ENCODE peak calls at places on chromosomes 1 and 21, in six cellular contexts. One of them, this sample, is unnamed.

GRCh38 chr21:34968414-34969333 is 80.4 kb downstream of the RUNX1 start:
- DNase-seq in body of pancreas: no peak
- DNase-seq in IMR-90: no peak
- DNase-seq in spleen: no peak
- DNase-seq in uterus: no peak
- DNase-seq in K562: no peak
- DNase-seq in this sample: no peak

GRCh38 chr1:234208351-234208750 is 164.9 kb upstream of the COA6 start:
- DNase-seq in uterus: no peak
- DNase-seq in IMR-90: no peak
- DNase-seq in body of pancreas: no peak
- DNase-seq in spleen: no peak
- DNase-seq in K562: no peak
- DNase-seq in this sample: no peak

GRCh38 chr1:218024211-218024720 is 260.8 kb upstream of the RRP15 start:
- DNase-seq in K562: no peak
- DNase-seq in IMR-90: no peak
- DNase-seq in body of pancreas: no peak
- DNase-seq in spleen: no peak
- DNase-seq in uterus: no peak
- DNase-seq in this sample: no peak

GRCh38 chr1:1943834-1944570 is 24.9 kb upstream of the TMEM52 start:
- DNase-seq in uterus: peak; percentile 46
- DNase-seq in K562: peak; percentile 79
- DNase-seq in body of pancreas: peak; percentile 88
- DNase-seq in IMR-90: no peak
- DNase-seq in spleen: peak; percentile 92
- DNase-seq in this sample: peak; percentile 64

GRCh38 chr1:67484492-67484891 is 54.3 kb upstream of the SERBP1 start:
- DNase-seq in spleen: no peak
- DNase-seq in IMR-90: no peak
- DNase-seq in uterus: no peak
- DNase-seq in body of pancreas: no peak
- DNase-seq in K562: no peak
- DNase-seq in this sample: no peak

GRCh38 chr1:67019600-67020136 is 34.3 kb downstream of the SLC35D1 start:
- DNase-seq in K562: no peak
- DNase-seq in body of pancreas: no peak
- DNase-seq in uterus: peak; percentile 20
- DNase-seq in IMR-90: peak; percentile 81
- DNase-seq in spleen: no peak
- DNase-seq in this sample: no peak

GRCh38 chr1:161382214-161383019 is 14.7 kb upstream of the CFAP126 start:
- DNase-seq in uterus: no peak
- DNase-seq in IMR-90: peak; percentile 81
- DNase-seq in body of pancreas: no peak
- DNase-seq in K562: peak; percentile 49
- DNase-seq in spleen: no peak
- DNase-seq in this sample: no peak

GRCh38 chr1:180360333-180361075 is 130.4 kb downstream of the LHX4 start:
- DNase-seq in IMR-90: peak; percentile 72
- DNase-seq in uterus: no peak
- DNase-seq in body of pancreas: no peak
- DNase-seq in K562: no peak
- DNase-seq in spleen: no peak
- DNase-seq in this sample: no peak

GRCh38 chr1:11484321-11484655 is 5.3 kb downstream of the DISP3 start:
- DNase-seq in spleen: peak; percentile 40
- DNase-seq in body of pancreas: peak; percentile 22
- DNase-seq in K562: no peak
- DNase-seq in uterus: no peak
- DNase-seq in IMR-90: no peak
- DNase-seq in this sample: no peak

GRCh38 chr1:10701145-10701544 is 95.3 kb downstream of the CASZ1 start:
- DNase-seq in IMR-90: no peak
- DNase-seq in uterus: no peak
- DNase-seq in spleen: no peak
- DNase-seq in K562: no peak
- DNase-seq in body of pancreas: no peak
- DNase-seq in this sample: no peak

GRCh38 chr1:47755368-47755990 is 241.7 kb downstream of the TRABD2B start:
- DNase-seq in IMR-90: no peak
- DNase-seq in uterus: no peak
- DNase-seq in body of pancreas: peak; percentile 60
- DNase-seq in spleen: peak; percentile 76
- DNase-seq in K562: peak; percentile 68
- DNase-seq in this sample: peak; percentile 68

GRCh38 chr1:3915551-3916121 is 15.6 kb upstream of the C1orf174 start:
- DNase-seq in K562: no peak
- DNase-seq in uterus: no peak
- DNase-seq in IMR-90: no peak
- DNase-seq in spleen: peak; percentile 63
- DNase-seq in body of pancreas: no peak
- DNase-seq in this sample: no peak

GRCh38 chr21:24428539-24429186 is 1178.6 kb downstream of the MRPL39 start:
- DNase-seq in body of pancreas: no peak
- DNase-seq in K562: no peak
- DNase-seq in IMR-90: no peak
- DNase-seq in uterus: no peak
- DNase-seq in spleen: no peak
- DNase-seq in this sample: no peak

GRCh38 chr1:204647114-204647804 is 38.3 kb downstream of the LRRN2 start:
- DNase-seq in uterus: no peak
- DNase-seq in K562: peak; percentile 93
- DNase-seq in IMR-90: peak; percentile 70
- DNase-seq in body of pancreas: peak; percentile 41
- DNase-seq in spleen: no peak
- DNase-seq in this sample: peak; percentile 27

GRCh38 chr1:94778808-94779207 is 41.3 kb upstream of the SLC44A3 start:
- DNase-seq in spleen: no peak
- DNase-seq in K562: no peak
- DNase-seq in uterus: no peak
- DNase-seq in IMR-90: no peak
- DNase-seq in body of pancreas: no peak
- DNase-seq in this sample: no peak

GRCh38 chr1:91653183-91653582 is 152.5 kb downstream of the CDC7 start:
- DNase-seq in body of pancreas: no peak
- DNase-seq in uterus: no peak
- DNase-seq in IMR-90: no peak
- DNase-seq in spleen: no peak
- DNase-seq in K562: no peak
- DNase-seq in this sample: no peak

GRCh38 chr1:180769889-180770288 is 138.1 kb downstream of the XPR1 start:
- DNase-seq in IMR-90: no peak
- DNase-seq in spleen: no peak
- DNase-seq in K562: no peak
- DNase-seq in body of pancreas: no peak
- DNase-seq in uterus: no peak
- DNase-seq in this sample: no peak

GRCh38 chr1:201501144-201501543 is 5.8 kb downstream of the CSRP1 start:
- DNase-seq in IMR-90: peak; percentile 85
- DNase-seq in spleen: peak; percentile 14
- DNase-seq in body of pancreas: no peak
- DNase-seq in uterus: no peak
- DNase-seq in K562: no peak
- DNase-seq in this sample: no peak

GRCh38 chr1:218891577-218891976 is 282.1 kb upstream of the LYPLAL1 start:
- DNase-seq in spleen: no peak
- DNase-seq in K562: no peak
- DNase-seq in uterus: no peak
- DNase-seq in IMR-90: no peak
- DNase-seq in body of pancreas: no peak
- DNase-seq in this sample: no peak

GRCh38 chr1:24535021-24535424 is 20.9 kb upstream of the NCMAP start:
- DNase-seq in IMR-90: no peak
- DNase-seq in K562: no peak
- DNase-seq in body of pancreas: no peak
- DNase-seq in uterus: no peak
- DNase-seq in spleen: peak; percentile 85
- DNase-seq in this sample: no peak

GRCh38 chr1:245386321-245387002 is 231.7 kb downstream of the KIF26B start:
- DNase-seq in uterus: no peak
- DNase-seq in spleen: no peak
- DNase-seq in K562: no peak
- DNase-seq in IMR-90: no peak
- DNase-seq in body of pancreas: no peak
- DNase-seq in this sample: no peak

GRCh38 chr1:62438163-62438562 is 1.3 kb downstream of the USP1 start:
- DNase-seq in uterus: no peak
- DNase-seq in IMR-90: no peak
- DNase-seq in K562: no peak
- DNase-seq in spleen: no peak
- DNase-seq in body of pancreas: no peak
- DNase-seq in this sample: no peak

GRCh38 chr1:90510143-90510542 is 207.0 kb downstream of the BARHL2 start:
- DNase-seq in spleen: no peak
- DNase-seq in uterus: no peak
- DNase-seq in IMR-90: no peak
- DNase-seq in K562: no peak
- DNase-seq in body of pancreas: no peak
- DNase-seq in this sample: no peak

GRCh38 chr1:40318970-40319621 is 2.0 kb upstream of the COL9A2 start:
- DNase-seq in spleen: no peak
- DNase-seq in IMR-90: no peak
- DNase-seq in K562: peak; percentile 22
- DNase-seq in uterus: no peak
- DNase-seq in body of pancreas: no peak
- DNase-seq in this sample: no peak

GRCh38 chr1:2472561-2473166 is 3.4 kb upstream of the PLCH2 start:
- DNase-seq in uterus: no peak
- DNase-seq in spleen: no peak
- DNase-seq in body of pancreas: no peak
- DNase-seq in K562: no peak
- DNase-seq in IMR-90: no peak
- DNase-seq in this sample: no peak

GRCh38 chr1:85465099-85465790 is at the start of gene DDAH1:
- DNase-seq in body of pancreas: peak; percentile 91
- DNase-seq in uterus: peak; percentile 50
- DNase-seq in K562: no peak
- DNase-seq in IMR-90: peak; percentile 65
- DNase-seq in spleen: peak; percentile 78
- DNase-seq in this sample: peak; percentile 84
- TF ChIP-seq POLR2A in body of pancreas: peak; percentile 67
- TF ChIP-seq POLR2A in uterus: peak; percentile 61
- TF ChIP-seq POLR2A in K562: no peak
- TF ChIP-seq POLR2A in IMR-90: peak; percentile 15
- TF ChIP-seq POLR2A in spleen: no peak
- TF ChIP-seq POLR2A in this sample: no peak

GRCh38 chr1:155130272-155131006 is 2.8 kb downstream of the EFNA1 start:
- DNase-seq in IMR-90: no peak
- DNase-seq in uterus: no peak
- DNase-seq in spleen: no peak
- DNase-seq in K562: no peak
- DNase-seq in body of pancreas: no peak
- DNase-seq in this sample: no peak

GRCh38 chr1:155128755-155129473 is 1.2 kb downstream of the EFNA1 start:
- DNase-seq in IMR-90: no peak
- DNase-seq in K562: no peak
- DNase-seq in body of pancreas: peak; percentile 75
- DNase-seq in uterus: no peak
- DNase-seq in spleen: peak; percentile 71
- DNase-seq in this sample: no peak

GRCh38 chr1:155133799-155134281 is 1.8 kb upstream of the SLC50A1 start:
- DNase-seq in IMR-90: no peak
- DNase-seq in spleen: peak; percentile 71
- DNase-seq in uterus: no peak
- DNase-seq in body of pancreas: no peak
- DNase-seq in K562: no peak
- DNase-seq in this sample: no peak

GRCh38 chr1:155131846-155132245 is 3.8 kb upstream of the SLC50A1 start:
- DNase-seq in IMR-90: no peak
- DNase-seq in body of pancreas: no peak
- DNase-seq in spleen: no peak
- DNase-seq in uterus: no peak
- DNase-seq in K562: no peak
- DNase-seq in this sample: no peak

GRCh38 chr1:155131285-155131684 is 3.6 kb downstream of the EFNA1 start:
- DNase-seq in IMR-90: no peak
- DNase-seq in body of pancreas: peak; percentile 92
- DNase-seq in spleen: no peak
- DNase-seq in uterus: no peak
- DNase-seq in K562: no peak
- DNase-seq in this sample: no peak
- TF ChIP-seq POLR2A in IMR-90: no peak
- TF ChIP-seq POLR2A in body of pancreas: peak; percentile 39
- TF ChIP-seq POLR2A in spleen: no peak
- TF ChIP-seq POLR2A in uterus: no peak
- TF ChIP-seq POLR2A in K562: no peak
- TF ChIP-seq POLR2A in this sample: no peak

GRCh38 chr1:237025358-237026074 is 16.5 kb upstream of the RYR2 start:
- DNase-seq in IMR-90: no peak
- DNase-seq in body of pancreas: no peak
- DNase-seq in spleen: no peak
- DNase-seq in uterus: no peak
- DNase-seq in K562: no peak
- DNase-seq in this sample: no peak

GRCh38 chr1:237029850-237030535 is 12.0 kb upstream of the RYR2 start:
- DNase-seq in K562: no peak
- DNase-seq in spleen: no peak
- DNase-seq in uterus: no peak
- DNase-seq in body of pancreas: no peak
- DNase-seq in IMR-90: no peak
- DNase-seq in this sample: no peak

GRCh38 chr1:237031480-237031879 is 10.5 kb upstream of the RYR2 start:
- DNase-seq in spleen: no peak
- DNase-seq in body of pancreas: no peak
- DNase-seq in K562: no peak
- DNase-seq in uterus: no peak
- DNase-seq in IMR-90: no peak
- DNase-seq in this sample: no peak

GRCh38 chr1:237032029-237032428 is 10.0 kb upstream of the RYR2 start:
- DNase-seq in uterus: no peak
- DNase-seq in IMR-90: no peak
- DNase-seq in spleen: no peak
- DNase-seq in K562: no peak
- DNase-seq in body of pancreas: no peak
- DNase-seq in this sample: no peak

DNA sequence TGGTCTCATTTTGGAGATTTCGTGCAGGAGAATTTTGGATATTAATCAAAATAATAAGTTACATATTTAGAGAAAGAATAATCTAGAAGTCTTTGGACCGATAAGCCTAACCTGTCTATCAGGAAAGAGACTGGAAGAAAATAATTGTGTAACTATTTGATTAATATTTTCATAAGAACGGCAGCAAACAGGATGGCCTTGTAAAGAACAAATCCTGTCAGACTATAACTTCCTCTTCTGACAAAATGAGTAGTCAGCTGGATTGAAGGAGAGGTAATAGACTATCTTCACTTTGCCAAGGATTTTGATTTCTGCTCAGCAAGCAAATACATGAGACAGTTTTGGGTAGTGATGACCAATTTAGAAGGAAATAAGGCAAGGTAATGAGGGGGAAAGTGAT is 12.7 kb upstream of the RYR2 start:
- DNase-seq in body of pancreas: no peak
- DNase-seq in IMR-90: no peak
- DNase-seq in spleen: no peak
- DNase-seq in K562: no peak
- DNase-seq in uterus: no peak
- DNase-seq in this sample: no peak
- TF ChIP-seq POLR2A in body of pancreas: no peak
- TF ChIP-seq POLR2A in IMR-90: no peak
- TF ChIP-seq POLR2A in spleen: no peak
- TF ChIP-seq POLR2A in K562: no peak
- TF ChIP-seq POLR2A in uterus: no peak
- TF ChIP-seq POLR2A in this sample: no peak

GRCh38 chr1:8121261-8122159 is 95.4 kb upstream of the ERRFI1 start:
- DNase-seq in IMR-90: peak; percentile 94
- DNase-seq in K562: no peak
- DNase-seq in body of pancreas: peak; percentile 62
- DNase-seq in spleen: no peak
- DNase-seq in uterus: peak; percentile 82
- DNase-seq in this sample: peak; percentile 71
- TF ChIP-seq POLR2A in IMR-90: no peak
- TF ChIP-seq POLR2A in K562: no peak
- TF ChIP-seq POLR2A in body of pancreas: peak; percentile 11
- TF ChIP-seq POLR2A in spleen: no peak
- TF ChIP-seq POLR2A in uterus: peak; percentile 42
- TF ChIP-seq POLR2A in this sample: no peak